ENCODE peak calls at places on chromosomes 11 and 22, in four cellular contexts. N is NCI-H187 treated with DMSO at 0.1 percent for 48 hours, B is NCI-H1417, G is mucosa of gallbladder. E is an unnamed sample.

GRCh38 chr11:87753143-87753542 is 422.1 kb downstream of the RAB38 start:
- DNase-seq in N (no peak), B (no peak), G (no peak), E (no peak)

GRCh38 chr22:44797181-44797720 is 44.9 kb downstream of the ARHGAP8 start:
- DNase-seq in N (no peak), B (no peak), G (no peak), E (no peak)

GRCh38 chr11:58254936-58255335 is 13.1 kb downstream of the OR10W1 start:
- DNase-seq in N (no peak), B (no peak), G (no peak), E (no peak)

GRCh38 chr11:74014880-74015279 is 6.0 kb upstream of the UCP3 start:
- DNase-seq in N (no peak), B (no peak), G (no peak), E (no peak)

GRCh38 chr11:69131644-69132300 is 24.0 kb upstream of the SMIM38 start:
- DNase-seq in N (no peak), B (peak), G (peak), E (peak)

GRCh38 chr22:45262931-45263789 is 21.6 kb upstream of the UPK3A start:
- DNase-seq in N (no peak), B (no peak), G (no peak), E (no peak)

GRCh38 chr11:85595285-85595884 is 31.8 kb downstream of the DLG2 start:
- DNase-seq in N (no peak), B (peak), G (no peak), E (peak)

GRCh38 chr11:27699242-27699925 is 871 bp downstream of the BDNF start:
- DNase-seq in N (no peak), B (peak), G (no peak), E (no peak)

GRCh38 chr11:118084247-118084646 is 2.5 kb downstream of the SMIM35 start:
- DNase-seq in N (no peak), B (no peak), G (peak), E (no peak)

GRCh38 chr11:73100578-73100977 is 41.5 kb downstream of the FCHSD2 start:
- DNase-seq in N (no peak), B (no peak), G (no peak), E (no peak)

GRCh38 chr11:68968306-68969255 is 12.2 kb downstream of the MRGPRD start:
- DNase-seq in N (no peak), B (no peak), G (no peak), E (no peak)

GRCh38 chr22:47366026-47366767 is 603.7 kb downstream of the TBC1D22A start:
- DNase-seq in N (no peak), B (no peak), G (no peak), E (no peak)

GRCh38 chr11:69603978-69604524 is 36.9 kb upstream of the CCND1 start:
- DNase-seq in N (no peak), B (no peak), G (no peak), E (no peak)

GRCh38 chr22:42769574-42770447 is 49.1 kb upstream of the A4GALT start:
- DNase-seq in N (no peak), B (no peak), G (peak), E (no peak)